ENCODE peak calls at places on chromosomes 7 and 10, in five cellular contexts. One of them, this sample, is unnamed.

GRCh38 chr7:16734148-16734726 is 19.3 kb upstream of the TSPAN13 start:
- DNase-seq in PC-3: no peak
- DNase-seq in CD8-positive, alpha-beta T cell: no peak
- DNase-seq in thyroid gland: peak; percentile 35
- DNase-seq in HFF-Myc: no peak
- DNase-seq in this sample: no peak

GRCh38 chr7:94511763-94512162 is 2.2 kb downstream of the CASD1 start:
- DNase-seq in PC-3: peak; percentile 75
- DNase-seq in CD8-positive, alpha-beta T cell: no peak
- DNase-seq in thyroid gland: no peak
- DNase-seq in HFF-Myc: no peak
- DNase-seq in this sample: peak; percentile 7

GRCh38 chr10:102781921-102782542 is 38.3 kb downstream of the WBP1L start:
- DNase-seq in PC-3: peak; percentile 13
- DNase-seq in CD8-positive, alpha-beta T cell: no peak
- DNase-seq in thyroid gland: no peak
- DNase-seq in HFF-Myc: no peak
- DNase-seq in this sample: no peak

GRCh38 chr7:149883452-149883861 is 9.7 kb downstream of the ATP6V0E2 start:
- DNase-seq in PC-3: peak; percentile 47
- DNase-seq in CD8-positive, alpha-beta T cell: peak; percentile 58
- DNase-seq in thyroid gland: peak; percentile 53
- DNase-seq in HFF-Myc: no peak
- DNase-seq in this sample: peak; percentile 15

GRCh38 chr7:138001529-138002095 is at the start of gene CREB3L2:
- DNase-seq in PC-3: peak; percentile 32
- DNase-seq in CD8-positive, alpha-beta T cell: peak; percentile 71
- DNase-seq in thyroid gland: peak; percentile 72
- DNase-seq in HFF-Myc: no peak
- DNase-seq in this sample: no peak

GRCh38 chr10:108970016-108970415 is 953.3 kb downstream of the XPNPEP1 start:
- DNase-seq in PC-3: peak; percentile 51
- DNase-seq in CD8-positive, alpha-beta T cell: no peak
- DNase-seq in thyroid gland: no peak
- DNase-seq in HFF-Myc: peak; percentile 10
- DNase-seq in this sample: peak; percentile 5

GRCh38 chr10:22795546-22795945 is 81.2 kb upstream of the PIP4K2A start:
- DNase-seq in PC-3: no peak
- DNase-seq in CD8-positive, alpha-beta T cell: no peak
- DNase-seq in thyroid gland: no peak
- DNase-seq in HFF-Myc: no peak
- DNase-seq in this sample: no peak

GRCh38 chr10:23192741-23193434 is 776 bp downstream of the PTF1A start:
- DNase-seq in PC-3: no peak
- DNase-seq in CD8-positive, alpha-beta T cell: no peak
- DNase-seq in thyroid gland: no peak
- DNase-seq in HFF-Myc: no peak
- DNase-seq in this sample: no peak

GRCh38 chr10:35684625-35685024 is 42.5 kb upstream of the FZD8 start:
- DNase-seq in PC-3: no peak
- DNase-seq in CD8-positive, alpha-beta T cell: no peak
- DNase-seq in thyroid gland: no peak
- DNase-seq in HFF-Myc: no peak
- DNase-seq in this sample: no peak

GRCh38 chr7:121954803-121955202 is 81.8 kb downstream of the PTPRZ1 start:
- DNase-seq in PC-3: peak; percentile 11
- DNase-seq in CD8-positive, alpha-beta T cell: no peak
- DNase-seq in thyroid gland: no peak
- DNase-seq in HFF-Myc: peak; percentile 7
- DNase-seq in this sample: peak; percentile 23